ENCODE peak calls at places on chromosome 17, in five cellular contexts. J is HFF-Myc, F is astrocyte of the spinal cord, R is tibial nerve, T is MM.1S. S is an unnamed sample.

GRCh38 chr17:37725601-37726146 is 19.2 kb downstream of the HNF1B start:
- DNase-seq in R (no peak), J (no peak), T (no peak), F (no peak), S (no peak)

GRCh38 chr17:4209611-4210010 is 54.2 kb downstream of the ANKFY1 start:
- DNase-seq in T (no peak), R (no peak), F (no peak), J (no peak), S (no peak)

GRCh38 chr17:54408741-54409140 is 491.9 kb upstream of the TOM1L1 start:
- DNase-seq in T (no peak), F (no peak), R (no peak), J (no peak), S (no peak)

GRCh38 chr17:68399638-68400403 is 57.5 kb downstream of the WIPI1 start:
- DNase-seq in F (peak), J (no peak), R (no peak), T (peak), S (peak)

GRCh38 chr17:40485851-40486512 is 15.4 kb downstream of the TNS4 start:
- DNase-seq in F (peak), T (no peak), R (peak), J (peak), S (peak)

GRCh38 chr17:79901131-79901530 is 61.9 kb upstream of the CBX4 start:
- DNase-seq in R (no peak), J (no peak), T (no peak), F (no peak), S (no peak)

GRCh38 chr17:47896672-47897490 is 845 bp downstream of the SP2 start:
- DNase-seq in F (no peak), T (no peak), J (no peak), R (no peak), S (no peak)

GRCh38 chr17:27980035-27980434 is 62.4 kb upstream of the NLK start:
- DNase-seq in F (peak), J (peak), R (no peak), T (no peak), S (peak)

GRCh38 chr17:83173997-83174858 is 94.8 kb downstream of the METRNL start:
- DNase-seq in F (no peak), J (peak), R (peak), T (no peak), S (no peak)

GRCh38 chr17:14306602-14307001 is 5.7 kb downstream of the HS3ST3B1 start:
- DNase-seq in R (no peak), F (peak), T (no peak), J (no peak), S (no peak)

GRCh38 chr17:61478026-61478789 is 26.0 kb downstream of the TBX4 start:
- DNase-seq in T (no peak), R (no peak), J (no peak), F (no peak), S (no peak)

GRCh38 chr17:11608396-11608795 is 10.1 kb downstream of the DNAH9 start:
- DNase-seq in R (peak), J (no peak), T (no peak), F (no peak), S (no peak)

GRCh38 chr17:49995055-49995738 is at the start of gene DLX3:
- DNase-seq in F (peak), T (no peak), J (no peak), R (peak), S (peak)

DNA sequence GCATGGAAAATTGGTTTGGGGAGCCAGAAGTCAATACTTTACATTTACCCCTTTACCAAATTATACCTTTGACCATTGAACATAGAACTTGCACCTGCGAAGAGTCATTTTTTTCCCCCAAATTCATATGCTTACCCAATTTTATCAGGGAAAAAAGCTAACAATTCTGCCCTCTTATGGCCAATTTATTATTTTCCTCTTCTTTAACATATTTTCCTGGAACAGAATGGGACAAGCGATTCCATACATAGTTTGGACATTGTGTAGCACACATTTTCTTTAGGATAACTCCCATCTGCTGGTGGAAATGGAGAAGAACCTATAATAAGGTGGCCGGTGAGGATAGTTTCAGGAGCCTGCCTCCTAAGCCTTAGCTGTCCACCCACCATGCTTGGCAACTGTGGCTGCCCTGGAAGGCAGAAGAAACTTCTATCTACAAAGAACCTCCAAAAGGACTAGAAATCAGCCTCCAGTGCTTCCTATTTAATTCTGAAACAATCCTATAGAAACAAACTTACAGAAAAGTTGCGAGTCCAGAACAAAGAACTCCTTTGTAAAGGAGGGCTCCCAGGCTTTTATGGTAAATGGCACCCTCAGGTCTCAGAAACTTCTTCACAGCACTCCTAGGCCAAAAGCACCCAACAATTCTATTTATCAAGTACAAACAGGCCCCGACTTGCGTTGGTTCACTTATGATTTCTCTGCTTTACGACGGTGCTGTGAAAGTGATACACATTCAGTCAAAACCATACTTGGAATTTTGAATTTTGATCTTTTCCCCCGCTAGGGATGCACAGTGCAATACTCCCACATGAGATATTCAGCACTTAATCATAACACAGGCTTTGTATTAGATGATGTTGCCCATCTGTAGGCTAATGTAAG is 64.1 kb upstream of the CACNG4 start:
- DNase-seq in T (peak), J (no peak), R (no peak), F (peak), S (peak)
- TF ChIP-seq CTCF in T (peak), J (peak), R (peak), F (peak), S (peak)

DNA sequence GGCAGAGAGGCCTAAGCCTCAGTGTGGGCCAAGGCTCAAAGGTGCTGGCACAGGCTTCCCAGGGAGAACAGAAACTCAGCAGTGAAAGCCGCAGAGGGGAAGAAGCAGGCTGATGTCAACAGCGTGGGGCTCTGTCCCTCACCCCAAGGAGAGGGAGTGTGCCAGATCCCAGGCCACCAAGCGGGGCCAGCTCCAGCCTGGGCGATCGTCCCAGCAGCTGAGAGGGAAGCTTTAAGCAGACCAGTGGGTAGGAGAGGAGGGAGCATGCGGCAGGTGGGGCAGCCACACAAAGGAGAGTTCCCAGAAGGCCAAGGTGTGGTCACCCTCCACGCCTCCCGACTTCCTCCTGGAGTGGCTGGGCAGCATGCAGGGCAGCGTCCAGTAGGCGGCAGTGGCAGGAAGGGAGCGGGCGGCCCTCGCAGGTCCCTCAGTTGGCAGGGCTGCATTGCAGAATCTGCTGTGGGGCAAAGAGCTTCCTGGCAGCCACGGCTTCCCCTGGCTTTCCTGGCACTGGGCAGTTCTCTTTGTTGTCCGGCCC is 6.0 kb downstream of the SYNGR2 start:
- DNase-seq in F (peak), R (peak), T (peak), J (no peak), S (no peak)
- TF ChIP-seq CTCF in F (peak), R (peak), T (peak), J (no peak), S (no peak)

GRCh38 chr17:17141279-17141678 is 64.9 kb downstream of the PLD6 start:
- DNase-seq in J (no peak), R (no peak), F (no peak), T (no peak), S (no peak)

GRCh38 chr17:17139972-17140589 is 66.1 kb downstream of the PLD6 start:
- DNase-seq in J (no peak), F (no peak), T (no peak), R (no peak), S (no peak)

GRCh38 chr17:17141860-17142552 is 64.1 kb downstream of the PLD6 start:
- DNase-seq in R (peak), T (no peak), J (no peak), F (peak), S (peak)

GRCh38 chr17:17142556-17142955 is 63.6 kb downstream of the PLD6 start:
- DNase-seq in R (no peak), F (no peak), T (no peak), J (no peak), S (no peak)

GRCh38 chr17:17140590-17140980 is 65.5 kb downstream of the PLD6 start:
- DNase-seq in F (peak), T (no peak), R (no peak), J (no peak), S (peak)
- TF ChIP-seq CTCF in F (peak), T (no peak), R (no peak), J (no peak), S (peak)

GRCh38 chr17:20988001-20988641 is 54.7 kb downstream of the USP22 start:
- DNase-seq in F (no peak), R (no peak), J (no peak), T (no peak), S (no peak)
- TF ChIP-seq CTCF in F (no peak), R (no peak), J (no peak), T (no peak), S (no peak)

GRCh38 chr17:36535669-36536081 is 888 bp downstream of the PIGW start:
- DNase-seq in T (no peak), F (no peak), J (no peak), R (no peak), S (no peak)

GRCh38 chr17:36532435-36532975 is 2.2 kb downstream of the MYO19 start:
- DNase-seq in T (no peak), F (no peak), R (no peak), J (no peak), S (no peak)

GRCh38 chr17:36529121-36529520 is 5.5 kb downstream of the MYO19 start:
- DNase-seq in T (no peak), F (peak), R (no peak), J (no peak), S (peak)

GRCh38 chr17:36534881-36535668 is at the start of gene PIGW:
- DNase-seq in R (peak), T (peak), F (peak), J (no peak), S (peak)

DNA sequence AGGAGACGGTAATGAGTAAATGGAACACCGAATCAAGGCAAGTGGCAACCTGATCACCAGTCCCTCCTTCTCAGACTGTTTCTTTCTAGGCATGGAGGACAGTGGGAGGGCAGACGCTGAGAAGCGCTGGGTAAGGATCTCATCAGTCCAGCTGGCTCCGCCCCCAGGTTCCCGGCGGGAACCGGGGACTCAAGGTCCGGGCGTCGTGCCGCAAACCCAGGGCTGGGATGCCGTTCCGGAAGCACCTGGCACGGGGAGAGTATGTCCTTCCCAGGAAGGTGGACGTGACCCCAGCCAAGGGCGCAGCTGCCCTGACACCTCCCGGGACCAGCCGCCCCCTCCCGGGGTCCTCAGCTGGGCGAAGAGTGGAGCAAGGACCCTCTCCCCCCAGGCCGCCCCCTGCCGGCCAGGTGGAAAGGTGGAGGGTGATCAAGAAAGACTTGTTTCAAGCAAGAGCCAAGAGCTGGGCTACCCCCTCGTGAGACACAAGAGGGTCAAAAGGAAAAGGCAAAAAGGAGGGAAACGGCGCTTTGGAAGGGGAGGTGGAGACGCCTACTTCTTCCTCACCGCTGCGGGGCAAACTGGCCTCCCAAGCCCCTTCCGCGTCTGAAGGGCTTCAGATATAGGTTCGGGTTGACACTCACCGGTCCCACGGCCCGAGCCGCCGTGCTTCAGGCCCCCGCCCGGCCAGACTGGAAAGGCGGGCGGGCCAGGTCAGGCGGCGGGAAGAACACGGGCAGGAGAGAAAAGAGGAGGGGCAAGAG is at the start of gene MYO19:
- DNase-seq in R (peak), F (peak), J (no peak), T (peak), S (peak)
- TF ChIP-seq CTCF in R (peak), F (peak), J (peak), T (peak), S (peak)

DNA sequence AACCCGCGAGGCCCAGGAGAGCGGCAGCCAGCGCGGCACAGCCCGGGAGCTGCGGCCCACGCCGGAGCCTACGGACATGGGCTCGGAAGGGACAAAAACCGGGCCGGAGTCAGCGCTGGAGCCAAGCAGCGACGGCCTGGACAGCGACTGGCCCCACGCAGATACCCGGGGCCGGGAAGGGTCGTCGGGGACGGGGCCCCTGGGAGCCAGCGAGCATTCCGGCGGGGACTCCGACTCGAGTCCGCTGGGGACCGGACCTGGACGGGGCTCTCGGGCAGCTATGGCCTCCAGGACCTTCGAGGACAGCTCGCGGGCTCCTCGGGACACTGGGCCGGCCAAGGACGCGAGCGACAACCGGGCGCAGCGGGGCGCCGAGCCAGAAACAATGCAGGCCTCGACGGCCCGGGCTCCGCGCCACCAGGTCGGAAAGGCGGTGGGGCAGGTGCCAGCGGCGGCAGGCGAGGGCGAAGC is 981 bp downstream of the MYO15B start:
- DNase-seq in R (no peak), J (no peak), F (no peak), T (no peak), S (no peak)
- TF ChIP-seq CTCF in R (no peak), J (no peak), F (no peak), T (no peak), S (no peak)

GRCh38 chr17:74851612-74852236 is 8.0 kb downstream of the GRIN2C start:
- DNase-seq in F (no peak), J (no peak), T (no peak), R (no peak), S (no peak)
- TF ChIP-seq CTCF in F (no peak), J (no peak), T (no peak), R (no peak), S (no peak)

DNA sequence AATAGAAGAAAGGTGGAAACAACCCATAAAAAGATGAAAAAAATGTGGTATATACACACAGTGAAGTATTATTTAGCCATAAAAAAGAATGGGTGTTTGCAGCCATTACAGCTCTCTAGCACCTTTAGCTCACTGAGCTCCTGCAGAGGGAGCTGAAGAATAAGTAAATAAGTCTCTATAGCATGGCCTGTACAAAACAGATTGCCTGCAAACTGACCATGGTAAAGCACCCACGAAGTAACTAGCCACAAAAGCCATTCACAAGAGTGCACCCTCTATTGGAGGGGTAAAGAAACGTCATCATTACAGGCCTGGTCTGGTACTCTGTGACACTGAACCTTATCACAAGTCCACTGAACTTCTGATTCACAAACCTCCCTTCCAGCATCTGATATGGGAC is 76.3 kb downstream of the USP32 start:
- DNase-seq in J (no peak), R (no peak), T (peak), F (no peak), S (no peak)
- TF ChIP-seq CTCF in J (peak), R (no peak), T (peak), F (no peak), S (peak)

GRCh38 chr17:46839211-46839610 is 12.2 kb upstream of the WNT9B start:
- DNase-seq in T (no peak), R (no peak), J (no peak), F (no peak), S (no peak)

GRCh38 chr17:46842835-46843234 is 8.5 kb upstream of the WNT9B start:
- DNase-seq in R (no peak), T (no peak), F (no peak), J (no peak), S (no peak)

GRCh38 chr17:46837521-46837920 is 13.9 kb upstream of the WNT9B start:
- DNase-seq in F (no peak), R (no peak), J (no peak), T (no peak), S (no peak)

GRCh38 chr17:46836500-46836899 is 14.9 kb upstream of the WNT9B start:
- DNase-seq in R (no peak), F (no peak), J (no peak), T (no peak), S (no peak)

DNA sequence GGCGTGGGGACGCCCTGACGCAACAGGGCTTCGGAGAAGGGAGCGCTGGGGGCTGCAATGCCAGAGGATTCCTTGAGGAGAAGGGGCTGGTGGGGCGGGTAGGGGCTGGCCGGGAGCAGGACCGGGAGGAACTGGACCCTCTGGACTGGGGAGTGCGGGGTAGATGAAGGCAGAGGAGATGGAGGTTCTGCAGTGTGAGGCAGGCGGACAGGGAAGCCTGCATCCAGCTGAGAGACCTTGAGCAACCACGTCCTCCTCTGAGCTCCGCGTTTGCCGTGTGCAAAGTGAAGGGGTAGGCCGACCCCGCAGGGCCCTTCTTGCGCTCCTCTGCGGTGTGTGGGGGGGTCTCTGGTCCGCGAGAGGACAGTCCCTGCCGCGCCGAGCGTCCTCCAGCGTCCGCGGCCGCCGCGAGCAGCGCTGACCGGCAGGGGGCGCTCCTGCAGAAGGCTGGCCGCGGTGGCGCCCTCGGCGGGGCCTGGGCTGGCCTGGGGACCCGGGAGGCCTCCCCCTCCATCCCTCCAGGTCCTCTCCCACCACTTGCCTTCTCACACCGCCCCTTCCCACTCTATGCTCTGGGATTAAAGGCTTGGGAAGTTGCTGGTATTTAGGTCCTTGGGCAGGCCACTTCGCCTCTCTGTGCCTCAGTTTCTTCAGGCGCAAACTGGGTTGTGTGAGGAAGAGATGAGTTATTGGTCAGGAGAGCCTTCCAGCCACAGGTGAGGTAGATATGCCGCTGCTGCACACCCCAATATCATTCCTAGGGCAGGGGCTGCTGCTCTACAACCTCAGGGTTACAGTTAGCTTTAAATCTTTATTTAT is 9.6 kb upstream of the WNT9B start:
- DNase-seq in T (no peak), F (no peak), R (no peak), J (no peak), S (no peak)
- TF ChIP-seq CTCF in T (peak), F (peak), R (peak), J (peak), S (peak)

GRCh38 chr17:75481194-75482059 is 25.0 kb downstream of the TMEM94 start:
- DNase-seq in R (no peak), T (no peak), J (no peak), F (no peak), S (no peak)
- TF ChIP-seq CTCF in R (no peak), T (no peak), J (no peak), F (no peak), S (no peak)

S was measured in HFFc6.